ENCODE peak calls at places on chromosomes 13 and 19, in eight cellular contexts. One of them, this sample, is unnamed. For H3K36me3, the result is how much of the 10 kb centered on the place peaks cover.

GRCh38 chr19:50513746-50514345 is at the start of gene ASPDH:
- DNase-seq in lower lobe of right lung: peak
- DNase-seq in tibial artery: no peak
- DNase-seq in brain microvascular endothelial cell: no peak
- DNase-seq in lung: no peak
- DNase-seq in astrocyte: no peak
- DNase-seq in pancreas: no peak
- DNase-seq in cardiac muscle cell: no peak
- DNase-seq in this sample: no peak

GRCh38 chr13:98284677-98285076 is 107.6 kb upstream of the RNF113B start:
- DNase-seq in pancreas: no peak
- DNase-seq in lower lobe of right lung: no peak
- DNase-seq in astrocyte: no peak
- DNase-seq in lung: no peak
- DNase-seq in tibial artery: no peak
- DNase-seq in cardiac muscle cell: no peak
- DNase-seq in brain microvascular endothelial cell: no peak
- DNase-seq in this sample: no peak

GRCh38 chr19:39411006-39411831 is 1.2 kb upstream of the PLEKHG2 start:
- DNase-seq in lower lobe of right lung: no peak
- DNase-seq in brain microvascular endothelial cell: peak
- DNase-seq in pancreas: peak
- DNase-seq in lung: no peak
- DNase-seq in tibial artery: peak
- DNase-seq in astrocyte: no peak
- DNase-seq in cardiac muscle cell: peak
- DNase-seq in this sample: no peak

GRCh38 chr19:58279042-58279924 is 528 bp downstream of the ZNF8 start:
- DNase-seq in tibial artery: peak
- DNase-seq in lower lobe of right lung: peak
- DNase-seq in lung: peak
- DNase-seq in brain microvascular endothelial cell: peak
- DNase-seq in cardiac muscle cell: peak
- DNase-seq in pancreas: peak
- DNase-seq in astrocyte: peak
- DNase-seq in this sample: peak

GRCh38 chr13:110860986-110861385 is 53.9 kb downstream of the ANKRD10 start:
- DNase-seq in brain microvascular endothelial cell: no peak
- DNase-seq in cardiac muscle cell: no peak
- DNase-seq in tibial artery: no peak
- DNase-seq in pancreas: no peak
- DNase-seq in lung: no peak
- DNase-seq in astrocyte: no peak
- DNase-seq in lower lobe of right lung: no peak
- DNase-seq in this sample: no peak

GRCh38 chr19:10421981-10422461 is 1.7 kb downstream of the PDE4A start:
- DNase-seq in lung: no peak
- DNase-seq in cardiac muscle cell: no peak
- DNase-seq in tibial artery: no peak
- DNase-seq in astrocyte: no peak
- DNase-seq in brain microvascular endothelial cell: no peak
- DNase-seq in lower lobe of right lung: no peak
- DNase-seq in pancreas: no peak
- DNase-seq in this sample: no peak

GRCh38 chr13:98142427-98143156 is at the start of gene FARP1:
- DNase-seq in brain microvascular endothelial cell: no peak
- DNase-seq in lung: peak
- DNase-seq in pancreas: peak
- DNase-seq in cardiac muscle cell: peak
- DNase-seq in lower lobe of right lung: peak
- DNase-seq in tibial artery: peak
- DNase-seq in astrocyte: peak
- DNase-seq in this sample: no peak

GRCh38 chr19:27738569-27739193 is 1474.3 kb downstream of the UQCRFS1 start:
- DNase-seq in lower lobe of right lung: no peak
- DNase-seq in astrocyte: no peak
- DNase-seq in cardiac muscle cell: no peak
- DNase-seq in brain microvascular endothelial cell: no peak
- DNase-seq in tibial artery: no peak
- DNase-seq in pancreas: no peak
- DNase-seq in lung: peak
- DNase-seq in this sample: no peak

GRCh38 chr19:51564791-51565190 is 6.3 kb upstream of the ZNF175 start:
- DNase-seq in brain microvascular endothelial cell: no peak
- DNase-seq in lower lobe of right lung: no peak
- DNase-seq in lung: no peak
- DNase-seq in astrocyte: no peak
- DNase-seq in tibial artery: no peak
- DNase-seq in cardiac muscle cell: no peak
- DNase-seq in pancreas: no peak
- DNase-seq in this sample: no peak

GRCh38 chr19:11138659-11139526 is 16.7 kb downstream of the SPC24 start:
- DNase-seq in tibial artery: peak
- DNase-seq in astrocyte: peak
- DNase-seq in lower lobe of right lung: peak
- DNase-seq in pancreas: peak
- DNase-seq in cardiac muscle cell: peak
- DNase-seq in brain microvascular endothelial cell: peak
- DNase-seq in lung: peak
- DNase-seq in this sample: no peak

GRCh38 chr19:35883920-35884319 is 15.5 kb downstream of the APLP1 start:
- DNase-seq in pancreas: no peak
- DNase-seq in lung: no peak
- DNase-seq in cardiac muscle cell: no peak
- DNase-seq in tibial artery: no peak
- DNase-seq in brain microvascular endothelial cell: no peak
- DNase-seq in lower lobe of right lung: no peak
- DNase-seq in astrocyte: no peak
- DNase-seq in this sample: no peak
- H3K27ac ChIP-seq in pancreas: no peak
- H3K27ac ChIP-seq in lung: no peak
- H3K27ac ChIP-seq in cardiac muscle cell: no peak
- H3K27ac ChIP-seq in tibial artery: no peak
- H3K27ac ChIP-seq in brain microvascular endothelial cell: no peak
- H3K27ac ChIP-seq in lower lobe of right lung: no peak
- H3K27ac ChIP-seq in astrocyte: no peak
- H3K27ac ChIP-seq in this sample: no peak

GRCh38 chr13:113588394-113589111 is 4.0 kb downstream of the TFDP1 start:
- DNase-seq in lung: no peak
- DNase-seq in astrocyte: no peak
- DNase-seq in lower lobe of right lung: peak
- DNase-seq in pancreas: no peak
- DNase-seq in brain microvascular endothelial cell: no peak
- DNase-seq in tibial artery: no peak
- DNase-seq in cardiac muscle cell: no peak
- DNase-seq in this sample: peak

GRCh38 chr13:113592571-113592970 is 8.0 kb downstream of the TFDP1 start:
- DNase-seq in cardiac muscle cell: no peak
- DNase-seq in lower lobe of right lung: no peak
- DNase-seq in brain microvascular endothelial cell: no peak
- DNase-seq in pancreas: no peak
- DNase-seq in astrocyte: no peak
- DNase-seq in lung: no peak
- DNase-seq in tibial artery: peak
- DNase-seq in this sample: peak

GRCh38 chr13:113589251-113589960 is 4.9 kb downstream of the TFDP1 start:
- DNase-seq in pancreas: no peak
- DNase-seq in lung: no peak
- DNase-seq in lower lobe of right lung: peak
- DNase-seq in astrocyte: no peak
- DNase-seq in cardiac muscle cell: no peak
- DNase-seq in brain microvascular endothelial cell: no peak
- DNase-seq in tibial artery: peak
- DNase-seq in this sample: peak

GRCh38 chr13:113589961-113590339 is 5.4 kb downstream of the TFDP1 start:
- DNase-seq in lower lobe of right lung: peak
- DNase-seq in brain microvascular endothelial cell: no peak
- DNase-seq in tibial artery: peak
- DNase-seq in astrocyte: no peak
- DNase-seq in cardiac muscle cell: no peak
- DNase-seq in pancreas: no peak
- DNase-seq in lung: no peak
- DNase-seq in this sample: no peak

GRCh38 chr13:113591750-113592149 is 7.2 kb downstream of the TFDP1 start:
- DNase-seq in brain microvascular endothelial cell: no peak
- DNase-seq in astrocyte: no peak
- DNase-seq in tibial artery: no peak
- DNase-seq in cardiac muscle cell: no peak
- DNase-seq in lower lobe of right lung: peak
- DNase-seq in pancreas: no peak
- DNase-seq in lung: no peak
- DNase-seq in this sample: peak
- H3K36me3 ChIP-seq in brain microvascular endothelial cell: under half
- H3K36me3 ChIP-seq in astrocyte: under half
- H3K36me3 ChIP-seq in tibial artery: under half
- H3K36me3 ChIP-seq in cardiac muscle cell: under half
- H3K36me3 ChIP-seq in lower lobe of right lung: under half
- H3K36me3 ChIP-seq in pancreas: under half
- H3K36me3 ChIP-seq in lung: under half
- H3K36me3 ChIP-seq in this sample: half or more

GRCh38 chr19:1811942-1812425 is at the start of gene ATP8B3:
- DNase-seq in cardiac muscle cell: no peak
- DNase-seq in astrocyte: no peak
- DNase-seq in tibial artery: no peak
- DNase-seq in pancreas: no peak
- DNase-seq in lower lobe of right lung: no peak
- DNase-seq in brain microvascular endothelial cell: no peak
- DNase-seq in lung: no peak
- DNase-seq in this sample: no peak

GRCh38 chr19:1813837-1814217 is 1.8 kb upstream of the ATP8B3 start:
- DNase-seq in astrocyte: no peak
- DNase-seq in pancreas: no peak
- DNase-seq in lower lobe of right lung: no peak
- DNase-seq in cardiac muscle cell: no peak
- DNase-seq in tibial artery: no peak
- DNase-seq in lung: no peak
- DNase-seq in brain microvascular endothelial cell: no peak
- DNase-seq in this sample: no peak

GRCh38 chr19:1811472-1811894 is 593 bp downstream of the ATP8B3 start:
- DNase-seq in lung: peak
- DNase-seq in cardiac muscle cell: peak
- DNase-seq in brain microvascular endothelial cell: peak
- DNase-seq in astrocyte: peak
- DNase-seq in tibial artery: peak
- DNase-seq in lower lobe of right lung: peak
- DNase-seq in pancreas: peak
- DNase-seq in this sample: peak

GRCh38 chr19:1813197-1813836 is 1.2 kb upstream of the ATP8B3 start:
- DNase-seq in lower lobe of right lung: no peak
- DNase-seq in brain microvascular endothelial cell: no peak
- DNase-seq in tibial artery: no peak
- DNase-seq in lung: no peak
- DNase-seq in cardiac muscle cell: no peak
- DNase-seq in pancreas: no peak
- DNase-seq in astrocyte: no peak
- DNase-seq in this sample: no peak

DNA sequence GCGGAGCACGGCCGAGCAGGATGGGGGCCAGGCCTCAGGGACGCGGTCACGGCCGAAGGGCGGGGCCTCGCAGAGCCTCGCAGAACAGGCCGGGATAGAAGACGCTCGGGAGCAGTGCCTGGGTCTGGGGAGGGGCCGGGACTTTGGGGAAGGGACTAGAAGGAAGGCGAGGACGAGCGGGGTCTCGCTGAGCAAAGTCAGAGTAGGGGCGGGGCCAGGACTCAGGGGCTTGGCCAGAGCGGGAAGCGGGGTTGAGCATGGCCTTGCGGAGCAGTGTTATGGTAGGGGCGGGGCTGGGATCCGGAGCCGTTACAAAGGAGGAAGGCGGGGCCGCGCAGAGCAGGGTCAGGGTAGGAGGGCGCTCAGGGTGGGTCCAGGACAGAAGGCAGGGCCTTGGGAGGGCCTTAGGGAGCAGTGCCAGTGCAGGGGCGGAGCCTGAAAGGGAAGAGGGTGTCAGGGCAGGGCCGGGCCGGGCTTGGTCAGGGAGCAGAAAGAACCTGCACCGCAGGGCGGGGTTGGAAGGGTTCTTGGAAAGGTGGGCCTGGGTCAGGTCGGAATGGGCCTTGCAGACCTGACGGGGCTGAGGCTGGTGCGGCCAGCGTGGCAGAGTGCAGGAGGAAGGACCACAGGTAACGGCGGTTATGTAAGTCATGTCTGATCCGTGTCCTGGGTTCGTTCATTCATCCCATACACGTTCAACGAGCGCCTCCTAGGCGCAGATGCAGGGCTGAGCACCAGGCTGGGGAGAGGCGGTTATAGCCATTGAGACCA is 535 bp upstream of the ATP8B3 start:
- DNase-seq in pancreas: peak
- DNase-seq in cardiac muscle cell: peak
- DNase-seq in astrocyte: peak
- DNase-seq in tibial artery: peak
- DNase-seq in brain microvascular endothelial cell: peak
- DNase-seq in lower lobe of right lung: peak
- DNase-seq in lung: peak
- DNase-seq in this sample: peak
- H3K27ac ChIP-seq in pancreas: no peak
- H3K27ac ChIP-seq in cardiac muscle cell: no peak
- H3K27ac ChIP-seq in astrocyte: peak
- H3K27ac ChIP-seq in tibial artery: peak
- H3K27ac ChIP-seq in brain microvascular endothelial cell: no peak
- H3K27ac ChIP-seq in lower lobe of right lung: peak
- H3K27ac ChIP-seq in lung: peak
- H3K27ac ChIP-seq in this sample: peak

DNA sequence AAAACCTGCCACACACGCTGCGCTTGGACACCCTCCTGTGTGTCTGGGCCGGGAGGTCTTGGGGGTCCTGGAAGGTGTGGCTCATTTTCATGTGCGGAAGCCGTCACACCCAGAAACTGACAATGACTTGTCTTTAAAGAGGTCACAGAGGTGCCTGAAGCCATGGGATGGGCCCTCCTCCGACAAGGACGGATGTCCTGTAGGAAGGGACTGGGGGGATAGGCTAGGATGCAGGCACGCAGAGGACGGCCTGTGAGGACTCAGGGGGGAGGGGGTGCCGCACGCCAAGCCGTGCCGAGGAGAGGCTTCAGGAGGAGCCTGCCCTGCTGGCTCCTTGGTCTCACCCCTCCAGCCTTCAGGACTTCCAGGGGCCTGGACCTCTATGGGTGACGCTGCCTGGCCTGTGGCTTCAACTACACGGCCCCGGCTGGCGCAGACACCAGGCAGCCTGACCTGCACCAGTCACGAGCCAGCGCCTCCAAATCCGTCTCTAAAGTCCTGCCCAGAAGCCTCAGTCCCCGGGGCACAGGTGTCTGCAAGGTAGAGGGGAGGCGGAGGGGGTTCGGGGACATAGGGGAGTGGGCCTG is 12.7 kb downstream of the IZUMO4 start:
- DNase-seq in cardiac muscle cell: no peak
- DNase-seq in brain microvascular endothelial cell: no peak
- DNase-seq in lower lobe of right lung: no peak
- DNase-seq in pancreas: peak
- DNase-seq in tibial artery: no peak
- DNase-seq in astrocyte: no peak
- DNase-seq in lung: no peak
- DNase-seq in this sample: no peak
- H3K36me3 ChIP-seq in cardiac muscle cell: half or more
- H3K36me3 ChIP-seq in brain microvascular endothelial cell: half or more
- H3K36me3 ChIP-seq in lower lobe of right lung: half or more
- H3K36me3 ChIP-seq in pancreas: half or more
- H3K36me3 ChIP-seq in tibial artery: half or more
- H3K36me3 ChIP-seq in astrocyte: under half
- H3K36me3 ChIP-seq in lung: half or more
- H3K36me3 ChIP-seq in this sample: half or more